ENCODE peak calls at places on chromosome 11, in nine cellular contexts. C is C1 segment of cervical spinal cord, W is NB4, I is GOT3, N is bronchial epithelial cell, B is kidney epithelial cell, L is T-helper 17 cell, Z is dorsolateral prefrontal cortex, A is ACHN. V is an unnamed sample.

GRCh38 chr11:116454020-116454645 is 318.7 kb downstream of the BUD13 start:
- DNase-seq in C (peak), W (peak), I (no peak), N (peak), B (peak), L (no peak), Z (no peak), A (peak), V (no peak)

GRCh38 chr11:5992604-5993251 is 5.9 kb upstream of the OR52L1 start:
- DNase-seq in C (no peak), W (peak), I (no peak), N (peak), B (no peak), L (no peak), Z (no peak), A (peak), V (no peak)

GRCh38 chr11:32448232-32448631 is 12.9 kb upstream of the WT1 start:
- DNase-seq in C (no peak), W (peak), I (no peak), N (peak), B (no peak), L (no peak), Z (no peak), A (peak), V (no peak)

GRCh38 chr11:93740031-93740801 is 1.1 kb downstream of the TAF1D start:
- DNase-seq in C (no peak), W (peak), I (no peak), N (peak), B (no peak), L (no peak), Z (no peak), A (peak), V (no peak)

GRCh38 chr11:130071211-130071712 is 1.6 kb downstream of the APLP2 start:
- DNase-seq in C (no peak), W (peak), I (no peak), N (peak), B (no peak), L (no peak), Z (no peak), A (peak), V (no peak)

GRCh38 chr11:45423036-45423435 is 136.9 kb upstream of the SYT13 start:
- DNase-seq in C (no peak), W (no peak), I (no peak), N (no peak), B (no peak), L (no peak), Z (no peak), A (no peak), V (no peak)

GRCh38 chr11:57325735-57326048 is 940 bp upstream of the TNKS1BP1 start:
- DNase-seq in C (no peak), W (no peak), I (no peak), N (no peak), B (peak), L (no peak), Z (no peak), A (peak), V (no peak)

GRCh38 chr11:404551-405264 is 10.1 kb downstream of the SIGIRR start:
- DNase-seq in C (no peak), W (no peak), I (no peak), N (no peak), B (no peak), L (no peak), Z (no peak), A (no peak), V (no peak)

GRCh38 chr11:1624621-1625020 is 2.7 kb upstream of the KRTAP5-4 start:
- DNase-seq in C (no peak), W (no peak), I (no peak), N (no peak), B (no peak), L (no peak), Z (no peak), A (no peak), V (no peak)

GRCh38 chr11:43576834-43577521 is 103.6 kb upstream of the HSD17B12 start:
- DNase-seq in C (no peak), W (peak), I (no peak), N (peak), B (no peak), L (no peak), Z (peak), A (peak), V (no peak)

GRCh38 chr11:111632798-111633197 is 30.5 kb downstream of the SIK2 start:
- DNase-seq in C (no peak), W (no peak), I (no peak), N (no peak), B (no peak), L (no peak), Z (no peak), A (no peak), V (no peak)

V was measured in T1000.